ENCODE peak calls at places on chromosomes 1 and 21, in nine cellular contexts. W is GM12865, N is foreskin fibroblast, J is psoas muscle, Q is fibroblast of pulmonary artery, F is PC-9, G is neural progenitor cell, M is brain microvascular endothelial cell, A is WERI-Rb-1. Y is an unnamed sample.

GRCh38 chr1:198934901-198935301 is 296.1 kb downstream of the PTPRC start:
- DNase-seq in W (peak), N (peak), J (no peak), Q (no peak), F (peak), G (no peak), M (peak), A (no peak), Y (no peak)

GRCh38 chr1:100494393-100495084 is 43.4 kb upstream of the GPR88 start:
- DNase-seq in W (no peak), N (peak), J (no peak), Q (no peak), F (no peak), G (no peak), M (peak), A (no peak), Y (peak)

GRCh38 chr1:117171900-117172501 is 38.7 kb downstream of the VTCN1 start:
- DNase-seq in W (no peak), N (no peak), J (peak), Q (peak), F (no peak), G (peak), M (peak), A (no peak), Y (peak)

GRCh38 chr1:57167997-57168396 is 202.2 kb upstream of the C8B start:
- DNase-seq in W (no peak), N (no peak), J (no peak), Q (no peak), F (no peak), G (no peak), M (no peak), A (no peak), Y (no peak)

GRCh38 chr1:179228783-179229213 is 679 bp downstream of the ABL2 start:
- DNase-seq in W (peak), N (peak), J (peak), Q (no peak), F (no peak), G (peak), M (no peak), A (peak), Y (peak)

GRCh38 chr1:238642231-238642630 is 744.1 kb upstream of the CHRM3 start:
- DNase-seq in W (no peak), N (no peak), J (no peak), Q (peak), F (no peak), G (no peak), M (peak), A (no peak), Y (peak)

GRCh38 chr1:35576061-35576765 is 3.1 kb downstream of the TFAP2E start:
- DNase-seq in W (no peak), N (peak), J (no peak), Q (no peak), F (no peak), G (no peak), M (no peak), A (no peak), Y (no peak)

GRCh38 chr1:236392182-236392581 is 1.9 kb upstream of the EDARADD start:
- DNase-seq in W (no peak), N (no peak), J (no peak), Q (no peak), F (no peak), G (no peak), M (no peak), A (no peak), Y (no peak)

GRCh38 chr1:35047188-35047858 is 15.6 kb upstream of the ZMYM6 start:
- DNase-seq in W (no peak), N (peak), J (no peak), Q (peak), F (peak), G (no peak), M (peak), A (no peak), Y (peak)

GRCh38 chr1:216604771-216605170 is 118.5 kb downstream of the ESRRG start:
- DNase-seq in W (no peak), N (no peak), J (no peak), Q (no peak), F (no peak), G (no peak), M (no peak), A (no peak), Y (no peak)

DNA sequence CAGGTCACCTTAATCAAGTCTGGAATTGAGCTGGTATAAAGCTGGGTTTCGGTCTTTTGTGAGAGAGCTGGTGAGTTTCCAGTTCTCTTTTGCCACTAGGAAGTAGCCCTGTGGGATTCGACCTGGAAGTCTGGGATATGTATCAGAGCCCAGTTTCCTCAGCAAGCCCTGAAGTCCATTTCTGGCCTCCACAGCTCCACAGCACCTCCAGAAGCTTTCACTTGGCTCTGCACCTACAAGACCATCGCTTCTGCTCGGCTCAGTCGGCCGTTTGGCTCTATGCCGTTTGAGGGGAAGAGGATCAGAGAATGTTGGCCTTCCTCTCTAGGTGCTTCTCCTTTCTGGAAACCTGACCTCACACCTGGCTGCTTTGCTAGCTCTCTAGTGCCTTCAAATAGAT is 148.0 kb downstream of the GALNT2 start:
- DNase-seq in W (no peak), N (peak), J (peak), Q (peak), F (no peak), G (peak), M (peak), A (peak), Y (peak)
- TF ChIP-seq CTCF in W (no peak), N (peak), J (peak), Q (peak), F (no peak), G (peak), M (peak), A (peak), Y (peak)

GRCh38 chr21:45405271-45405818 is 380 bp downstream of the COL18A1 start:
- DNase-seq in W (no peak), N (peak), J (peak), Q (peak), F (no peak), G (peak), M (no peak), A (no peak), Y (no peak)

GRCh38 chr21:45404726-45405270 is at the start of gene COL18A1:
- DNase-seq in W (no peak), N (peak), J (peak), Q (peak), F (no peak), G (peak), M (no peak), A (peak), Y (peak)

GRCh38 chr21:45406801-45407628 is 2.0 kb downstream of the COL18A1 start:
- DNase-seq in W (no peak), N (no peak), J (peak), Q (no peak), F (no peak), G (peak), M (no peak), A (no peak), Y (peak)

GRCh38 chr21:45407629-45408247 is 2.8 kb downstream of the COL18A1 start:
- DNase-seq in W (no peak), N (no peak), J (peak), Q (no peak), F (peak), G (no peak), M (no peak), A (no peak), Y (no peak)

DNA sequence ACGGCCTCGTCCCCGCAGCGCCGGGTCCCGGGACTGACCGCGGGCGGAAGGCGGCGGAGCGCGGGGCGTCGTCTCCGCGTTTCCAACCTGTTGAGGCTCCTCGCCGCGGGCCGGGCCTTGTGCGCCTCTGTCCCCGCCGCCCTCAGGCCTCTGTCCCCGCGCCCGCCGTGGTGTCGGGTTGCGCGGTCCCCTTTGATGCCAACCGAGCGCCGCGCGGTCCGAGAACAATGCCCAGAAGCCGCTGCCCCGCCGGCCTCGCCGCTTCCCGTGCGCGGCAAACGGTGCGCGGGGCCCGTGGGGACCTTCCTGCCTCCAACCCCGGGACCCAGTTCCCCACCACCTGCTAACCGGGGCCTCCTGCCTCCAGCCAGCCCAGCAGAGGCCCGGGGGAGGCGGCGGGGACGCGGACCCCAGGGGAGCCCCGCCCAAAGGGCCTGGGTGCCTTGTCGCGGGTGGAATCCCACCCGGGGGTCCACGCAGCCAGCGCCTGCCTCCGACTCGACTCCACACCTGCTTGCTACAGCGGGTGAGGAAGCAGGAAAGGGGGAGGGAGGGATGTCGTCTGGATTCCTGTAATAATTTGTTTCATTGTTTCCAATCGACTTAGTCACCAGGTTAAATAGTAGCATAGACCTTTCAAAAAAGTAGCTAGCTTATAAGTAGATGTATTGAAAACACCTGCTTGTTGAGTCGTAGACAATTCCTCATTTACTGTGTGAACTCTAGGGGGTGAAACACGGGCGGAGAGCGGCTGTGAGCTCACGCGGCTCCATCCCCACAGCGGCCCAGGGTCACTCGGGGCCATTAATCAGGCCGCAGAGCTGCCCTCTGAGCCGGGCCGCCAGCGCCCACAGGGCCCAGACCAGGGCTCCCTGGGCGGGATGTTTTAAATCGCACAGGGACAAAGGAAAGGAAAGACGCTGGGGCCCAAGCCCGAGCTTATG is 1.1 kb downstream of the COL18A1 start:
- DNase-seq in W (no peak), N (peak), J (peak), Q (peak), F (peak), G (peak), M (no peak), A (no peak), Y (peak)
- H3K4me3 ChIP-seq in W (no peak), N (peak), J (peak), Q (peak), F (peak), G (peak), M (peak), A (peak), Y (peak)

DNA sequence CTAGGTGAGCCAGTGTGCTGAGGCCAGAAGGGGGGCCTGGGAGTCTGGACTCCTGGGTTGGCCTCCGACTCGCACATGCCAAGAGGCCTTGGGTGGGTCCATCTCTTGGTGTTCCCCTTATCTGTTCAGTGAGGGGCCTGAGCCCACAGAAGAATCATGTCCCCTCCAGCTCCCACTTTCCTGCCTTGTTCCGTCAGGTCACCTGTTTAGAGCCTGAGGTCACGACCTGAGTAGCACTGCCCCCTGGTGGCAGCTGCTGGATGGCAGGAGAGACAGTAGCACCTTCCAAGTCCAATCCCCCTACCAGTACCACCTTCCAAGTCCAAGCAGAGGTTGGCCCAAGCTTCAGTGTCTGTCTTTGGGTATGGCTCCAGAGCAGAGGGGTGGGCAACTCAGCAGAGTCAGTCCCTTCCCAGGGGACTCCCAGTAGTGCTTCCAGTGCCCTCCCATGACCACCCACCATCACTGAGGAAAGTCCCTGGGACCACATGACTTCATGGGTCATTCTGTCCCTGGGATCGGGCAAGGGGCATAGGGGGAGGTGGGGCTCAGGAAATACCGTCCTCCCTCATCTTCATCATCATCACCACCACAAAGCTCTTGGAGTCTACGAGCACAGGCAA is 241.7 kb downstream of the TRABD2B start:
- DNase-seq in W (peak), N (no peak), J (no peak), Q (no peak), F (no peak), G (peak), M (no peak), A (peak), Y (no peak)
- TF ChIP-seq CTCF in W (peak), N (peak), J (peak), Q (peak), F (peak), G (peak), M (peak), A (peak), Y (peak)

GRCh38 chr1:62685431-62685859 is 2.7 kb downstream of the DOCK7 start:
- DNase-seq in W (no peak), N (peak), J (no peak), Q (peak), F (no peak), G (no peak), M (peak), A (no peak), Y (no peak)

GRCh38 chr1:62688687-62689085 is 500 bp upstream of the DOCK7 start:
- DNase-seq in W (no peak), N (peak), J (no peak), Q (peak), F (no peak), G (no peak), M (peak), A (no peak), Y (no peak)

GRCh38 chr1:62687903-62688686 is at the start of gene DOCK7:
- DNase-seq in W (peak), N (peak), J (peak), Q (peak), F (peak), G (peak), M (peak), A (peak), Y (peak)

GRCh38 chr1:62687421-62687902 is 724 bp downstream of the DOCK7 start:
- DNase-seq in W (peak), N (peak), J (peak), Q (peak), F (no peak), G (peak), M (peak), A (peak), Y (peak)

GRCh38 chr1:62686822-62687221 is 1.4 kb downstream of the DOCK7 start:
- DNase-seq in W (no peak), N (no peak), J (no peak), Q (no peak), F (no peak), G (no peak), M (no peak), A (no peak), Y (no peak)
- H3K4me3 ChIP-seq in W (peak), N (peak), J (peak), Q (peak), F (peak), G (peak), M (peak), A (peak), Y (peak)

DNA sequence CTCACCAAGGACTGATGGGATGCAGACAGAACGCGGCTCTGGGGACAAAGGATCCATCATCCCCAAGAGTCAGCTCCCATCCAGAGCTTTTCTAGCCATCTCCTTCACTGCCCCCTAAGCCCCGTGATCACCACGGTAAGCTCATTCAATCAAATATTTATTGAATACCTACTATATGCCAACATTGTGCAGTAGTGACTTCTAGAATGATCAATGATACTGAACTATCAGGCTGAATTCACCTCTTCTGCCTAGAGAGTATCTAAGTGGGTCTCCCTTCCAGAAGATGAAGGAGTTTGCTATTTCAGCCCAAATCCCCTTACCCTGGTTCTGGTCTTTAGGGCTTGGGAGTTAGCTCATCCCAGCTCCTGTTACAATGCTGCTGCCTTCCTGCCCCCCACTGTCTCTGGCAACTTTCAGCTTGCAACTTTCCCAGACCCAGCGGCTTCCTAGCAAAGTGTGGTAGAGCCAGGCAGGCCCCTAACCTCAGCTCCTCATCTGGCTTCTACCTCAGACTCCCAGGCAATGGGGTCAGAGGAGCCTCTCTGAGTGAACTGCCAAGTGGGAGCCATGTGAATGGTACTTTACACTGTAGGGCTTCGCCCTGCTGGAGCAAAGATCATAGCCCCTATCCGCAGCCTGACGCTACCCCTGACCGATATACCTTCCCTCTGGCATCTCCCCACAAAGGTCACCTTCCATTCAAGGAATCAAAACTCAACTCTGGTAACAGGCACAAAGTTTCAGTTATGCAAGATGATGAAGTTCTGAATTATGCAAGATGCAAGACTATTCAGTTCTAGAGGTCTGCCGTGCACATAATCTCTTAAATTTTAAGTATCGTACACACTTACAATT is 20.9 kb downstream of the TMEM53 start:
- DNase-seq in W (no peak), N (no peak), J (no peak), Q (no peak), F (no peak), G (no peak), M (no peak), A (no peak), Y (no peak)
- TF ChIP-seq CTCF in W (no peak), N (no peak), J (no peak), Q (no peak), F (peak), G (no peak), M (no peak), A (no peak), Y (no peak)

GRCh38 chr1:224429616-224430015 is 5.0 kb downstream of the WDR26 start:
- DNase-seq in W (no peak), N (no peak), J (no peak), Q (no peak), F (no peak), G (no peak), M (no peak), A (no peak), Y (no peak)
- H3K4me3 ChIP-seq in W (no peak), N (no peak), J (peak), Q (no peak), F (no peak), G (no peak), M (no peak), A (no peak), Y (no peak)

GRCh38 chr1:81811757-81812371 is 11.1 kb downstream of the ADGRL2 start:
- DNase-seq in W (no peak), N (peak), J (no peak), Q (no peak), F (no peak), G (no peak), M (no peak), A (no peak), Y (peak)
- TF ChIP-seq CTCF in W (no peak), N (no peak), J (peak), Q (peak), F (peak), G (peak), M (no peak), A (no peak), Y (peak)

GRCh38 chr1:209805341-209805781 is 581 bp downstream of the IRF6 start:
- DNase-seq in W (no peak), N (no peak), J (no peak), Q (no peak), F (no peak), G (peak), M (no peak), A (no peak), Y (no peak)
- H3K4me3 ChIP-seq in W (no peak), N (no peak), J (peak), Q (peak), F (peak), G (peak), M (peak), A (no peak), Y (no peak)